ENCODE peak calls at places on chromosomes 16 and 17, in four cellular contexts. D is activated T-cell treated with anti-CD3 and anti-CD28 coated beads for 1 hour; K is activated naive CD4-positive, alpha-beta T cell; O is omental fat pad. I is an unnamed sample.

GRCh38 chr16:84042879-84043485 is 387 bp upstream of the SLC38A8 start:
- DNase-seq in D (no peak), K (no peak), O (no peak), I (no peak)

GRCh38 chr17:75637143-75637538 is 3.9 kb downstream of the SMIM5 start:
- DNase-seq in D (no peak), K (no peak), O (no peak), I (no peak)

GRCh38 chr17:77025781-77026180 is 115.0 kb upstream of the SEC14L1 start:
- DNase-seq in D (no peak), K (no peak), O (no peak), I (no peak)

GRCh38 chr16:89285381-89285780 is 67.9 kb downstream of the ZNF778 start:
- DNase-seq in D (no peak), K (no peak), O (no peak), I (no peak)

GRCh38 chr16:24508614-24509013 is 30.8 kb upstream of the RBBP6 start:
- DNase-seq in D (no peak), K (no peak), O (no peak), I (no peak)

GRCh38 chr16:15526731-15527130 is 92.3 kb downstream of the BMERB1 start:
- DNase-seq in D (no peak), K (no peak), O (no peak), I (no peak)

GRCh38 chr17:80379348-80379747 is 35.6 kb upstream of the ENDOV start:
- DNase-seq in D (no peak), K (no peak), O (no peak), I (no peak)

GRCh38 chr16:69105501-69106361 is at the start of gene HAS3:
- DNase-seq in D (no peak), K (no peak), O (no peak), I (no peak)

GRCh38 chr17:8608001-8608400 is 22.5 kb downstream of the MYH10 start:
- DNase-seq in D (no peak), K (no peak), O (no peak), I (no peak)

GRCh38 chr17:72175787-72176515 is 55.1 kb downstream of the SOX9 start:
- DNase-seq in D (no peak), K (no peak), O (no peak), I (no peak)

GRCh38 chr16:57600952-57601580 is 27.4 kb upstream of the ADGRG1 start:
- DNase-seq in D (no peak), K (no peak), O (no peak), I (no peak)

GRCh38 chr16:83365166-83365565 is 442.6 kb upstream of the HSBP1 start:
- DNase-seq in D (no peak), K (no peak), O (no peak), I (no peak)

GRCh38 chr17:81398855-81399451 is 3.7 kb downstream of the BAHCC1 start:
- DNase-seq in D (no peak), K (no peak), O (no peak), I (no peak)

GRCh38 chr17:2685696-2686095 is 25.9 kb downstream of the CLUH start:
- DNase-seq in D (no peak), K (no peak), O (peak; percentile 14), I (no peak)

GRCh38 chr17:39404542-39405378 is 3.3 kb upstream of the FBXL20 start:
- DNase-seq in D (no peak), K (no peak), O (no peak), I (no peak)

GRCh38 chr16:11229906-11230305 is 26.1 kb downstream of the SOCS1 start:
- DNase-seq in D (no peak), K (no peak), O (no peak), I (no peak)

GRCh38 chr17:14919049-14919545 is 346.0 kb downstream of the PMP22 start:
- DNase-seq in D (no peak), K (no peak), O (no peak), I (no peak)

GRCh38 chr17:79833744-79834574 is 5.3 kb downstream of the CBX4 start:
- DNase-seq in D (no peak), K (no peak), O (no peak), I (no peak)

GRCh38 chr17:15335446-15335845 is 6.0 kb downstream of the TEKT3 start:
- DNase-seq in D (no peak), K (no peak), O (no peak), I (no peak)

GRCh38 chr16:9378876-9379275 is 287.4 kb downstream of the HAPSTR1 start:
- DNase-seq in D (no peak), K (no peak), O (no peak), I (no peak)